ENCODE peak calls at places on chromosome 16, in seven cellular contexts. L is right lobe of liver, T is vagina, M is cardiac muscle cell, H is mammary epithelial cell, P is IMR-90, I is upper lobe of left lung. E is an unnamed sample.

GRCh38 chr16:52812945-52813556 is 239.6 kb downstream of the CHD9NB start:
- DNase-seq in L (no peak), T (no peak), M (peak; percentile 70), H (peak; percentile 83), P (peak; percentile 28), I (no peak), E (no peak)

GRCh38 chr16:16121185-16121727 is 102.0 kb downstream of the ABCC6 start:
- DNase-seq in L (no peak), T (no peak), M (no peak), H (no peak), P (no peak), I (no peak), E (no peak)

GRCh38 chr16:48113471-48113870 is 42.3 kb downstream of the ABCC12 start:
- DNase-seq in L (no peak), T (no peak), M (no peak), H (no peak), P (no peak), I (no peak), E (no peak)

GRCh38 chr16:85316321-85316919 is 204.1 kb upstream of the CIBAR2 start:
- DNase-seq in L (peak; percentile 82), T (no peak), M (peak; percentile 68), H (peak; percentile 32), P (peak; percentile 51), I (peak; percentile 65), E (no peak)

GRCh38 chr16:55955845-55956244 is 80.7 kb upstream of the CES5A start:
- DNase-seq in L (no peak), T (no peak), M (peak; percentile 1), H (no peak), P (no peak), I (no peak), E (no peak)

GRCh38 chr16:9966569-9967157 is 215.6 kb downstream of the GRIN2A start:
- DNase-seq in L (no peak), T (no peak), M (no peak), H (peak; percentile 26), P (no peak), I (no peak), E (no peak)

GRCh38 chr16:27761816-27762215 is 211.9 kb downstream of the KATNIP start:
- DNase-seq in L (no peak), T (no peak), M (no peak), H (no peak), P (no peak), I (no peak), E (no peak)

GRCh38 chr16:85443531-85443930 is 169.6 kb upstream of the GSE1 start:
- DNase-seq in L (no peak), T (no peak), M (no peak), H (no peak), P (no peak), I (no peak), E (no peak)

GRCh38 chr16:49472598-49472997 is 99.0 kb downstream of the C16orf78 start:
- DNase-seq in L (no peak), T (no peak), M (no peak), H (no peak), P (no peak), I (peak; percentile 11), E (no peak)

GRCh38 chr16:68275611-68276191 is 11.4 kb downstream of the SLC7A6 start:
- DNase-seq in L (no peak), T (no peak), M (no peak), H (peak; percentile 87), P (no peak), I (no peak), E (peak; percentile 85)

GRCh38 chr16:72664122-72664479 is 383.8 kb downstream of the ZFHX3 start:
- DNase-seq in L (no peak), T (no peak), M (peak; percentile 13), H (no peak), P (peak; percentile 7), I (no peak), E (no peak)

GRCh38 chr16:53069772-53070171 is 15.0 kb downstream of the CHD9 start:
- DNase-seq in L (no peak), T (no peak), M (no peak), H (no peak), P (no peak), I (no peak), E (no peak)

GRCh38 chr16:31143036-31143888 is 6.6 kb downstream of the PRSS36 start:
- DNase-seq in L (no peak), T (no peak), M (no peak), H (no peak), P (no peak), I (peak; percentile 21), E (no peak)

GRCh38 chr16:74888227-74888862 is 96.6 kb downstream of the WDR59 start:
- DNase-seq in L (no peak), T (no peak), M (no peak), H (no peak), P (no peak), I (no peak), E (peak; percentile 29)

GRCh38 chr16:80427800-80428199 is 113.0 kb upstream of the DYNLRB2 start:
- DNase-seq in L (no peak), T (no peak), M (no peak), H (no peak), P (no peak), I (no peak), E (no peak)

GRCh38 chr16:74991593-74992403 is 6.9 kb upstream of the WDR59 start:
- DNase-seq in L (peak; percentile 62), T (no peak), M (peak; percentile 27), H (no peak), P (no peak), I (no peak), E (no peak)

GRCh38 chr16:69329369-69330285 is 761 bp downstream of the PDF start:
- DNase-seq in L (peak; percentile 75), T (no peak), M (no peak), H (peak; percentile 48), P (no peak), I (no peak), E (peak; percentile 62)

GRCh38 chr16:85369741-85370528 is 243.2 kb upstream of the GSE1 start:
- DNase-seq in L (no peak), T (no peak), M (no peak), H (no peak), P (no peak), I (peak; percentile 73), E (no peak)

GRCh38 chr16:82938108-82938507 is 311.3 kb downstream of the CDH13 start:
- DNase-seq in L (no peak), T (no peak), M (no peak), H (no peak), P (no peak), I (no peak), E (no peak)

DNA sequence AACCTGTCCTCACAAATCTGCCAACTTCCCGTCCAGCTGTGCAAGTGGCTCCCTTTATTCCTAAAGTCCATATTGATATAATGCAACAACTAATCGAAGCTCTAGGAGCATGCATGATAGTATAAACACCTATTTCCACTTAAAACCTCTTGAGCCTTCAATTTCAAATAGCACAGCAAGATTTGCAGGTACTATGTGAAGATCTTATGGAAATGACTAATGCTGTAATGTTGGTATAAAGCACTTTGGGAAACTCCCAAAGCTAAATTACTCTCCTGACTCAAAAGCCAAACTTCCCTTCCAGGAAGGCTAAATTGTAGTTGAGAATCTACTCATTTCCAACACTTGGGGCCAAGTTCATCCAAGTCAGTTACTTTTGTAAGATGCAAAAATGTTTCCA is 287.6 kb upstream of the CDH11 start:
- DNase-seq in L (no peak), T (no peak), M (no peak), H (peak; percentile 64), P (peak; percentile 59), I (no peak), E (no peak)
- H3K4me3 ChIP-seq in L (no peak overlapping the region), T (no peak overlapping the region), M (no peak overlapping the region), H (no peak overlapping the region), P (no peak overlapping the region), I (no peak overlapping the region), E (no peak overlapping the region)

DNA sequence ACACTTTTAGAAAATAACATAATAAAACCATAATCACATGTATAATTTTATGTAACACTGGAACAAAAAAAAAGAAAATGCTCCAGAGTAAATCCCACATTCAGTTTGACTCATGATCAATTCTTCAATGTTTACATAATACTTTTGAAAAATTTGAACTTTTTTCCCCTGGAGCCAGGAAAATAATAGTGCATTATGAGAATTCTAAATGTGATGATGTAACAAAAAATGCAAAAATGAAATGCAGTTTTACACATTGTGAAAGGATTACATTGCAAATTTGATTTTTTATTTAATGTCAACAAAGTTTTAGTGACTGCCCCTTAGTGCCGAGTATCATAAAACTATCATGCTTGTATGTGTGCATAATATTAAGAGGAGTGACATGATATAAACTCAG is 238.3 kb downstream of the CDH8 start:
- DNase-seq in L (no peak), T (no peak), M (no peak), H (no peak), P (no peak), I (no peak), E (no peak)
- H3K4me1 ChIP-seq in L (no peaks in the 10 kb centered on the region), T (no peaks in the 10 kb centered on the region), M (no peaks in the 10 kb centered on the region), H (no peaks in the 10 kb centered on the region), P (no peaks in the 10 kb centered on the region), I (no peaks in the 10 kb centered on the region), E (no peaks in the 10 kb centered on the region)

GRCh38 chr16:87045462-87046216 is 271.6 kb downstream of the C16orf95 start:
- DNase-seq in L (no peak), T (no peak), M (no peak), H (no peak), P (no peak), I (no peak), E (no peak)

GRCh38 chr16:87050142-87050541 is 267.1 kb downstream of the C16orf95 start:
- DNase-seq in L (no peak), T (no peak), M (no peak), H (no peak), P (no peak), I (no peak), E (no peak)

GRCh38 chr16:87046235-87046634 is 271.0 kb downstream of the C16orf95 start:
- DNase-seq in L (no peak), T (no peak), M (no peak), H (no peak), P (no peak), I (no peak), E (no peak)

GRCh38 chr16:87047221-87048037 is 269.8 kb downstream of the C16orf95 start:
- DNase-seq in L (no peak), T (no peak), M (no peak), H (no peak), P (peak; percentile 45), I (no peak), E (no peak)

DNA sequence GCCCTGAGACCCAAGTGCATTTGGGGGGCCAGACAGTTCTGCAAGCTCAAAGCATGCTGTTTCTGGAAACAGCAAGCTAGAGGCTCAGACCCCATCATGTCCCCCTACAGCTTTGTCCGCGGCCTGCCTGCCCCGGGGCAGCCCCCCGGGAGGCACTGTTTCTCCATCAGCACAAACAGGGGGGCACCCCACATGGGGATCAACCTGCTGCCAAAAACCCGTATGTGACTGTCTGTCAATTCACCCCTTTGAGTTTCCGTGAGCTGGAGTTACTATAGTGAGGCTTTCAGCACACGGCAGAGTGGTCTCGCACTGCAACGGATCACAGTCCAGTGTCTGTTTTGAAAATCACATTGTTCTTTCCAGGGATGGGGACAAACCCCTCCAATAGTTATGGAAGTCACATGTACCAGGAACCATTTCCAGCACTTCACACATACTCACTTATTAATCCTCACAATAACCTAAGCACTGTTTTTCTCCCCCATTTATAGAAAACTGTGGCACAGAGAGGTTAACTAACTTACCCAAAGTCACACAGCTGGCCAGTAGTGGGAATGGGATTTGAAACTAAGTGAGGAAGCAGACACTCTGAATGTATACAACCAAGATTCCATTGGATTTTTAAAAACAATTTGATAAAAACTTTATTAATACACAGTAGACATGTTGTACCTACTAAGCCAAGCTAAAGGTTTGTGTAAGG is 269.0 kb downstream of the C16orf95 start:
- DNase-seq in L (no peak), T (no peak), M (no peak), H (no peak), P (no peak), I (no peak), E (no peak)
- H3K36me3 ChIP-seq in L (no peaks in the 10 kb centered on the region), T (no peaks in the 10 kb centered on the region), M (no peaks in the 10 kb centered on the region), H (no peaks in the 10 kb centered on the region), P (no peaks in the 10 kb centered on the region), I (no peaks in the 10 kb centered on the region), E (no peaks in the 10 kb centered on the region)

GRCh38 chr16:89320717-89321501 is 103.4 kb downstream of the ZNF778 start:
- DNase-seq in L (peak; percentile 54), T (no peak), M (peak; percentile 61), H (no peak), P (peak; percentile 61), I (peak; percentile 53), E (no peak)
- H3K4me3 ChIP-seq in L (no peak overlapping the region), T (peak overlapping the region; percentile 4), M (no peak overlapping the region), H (no peak overlapping the region), P (no peak overlapping the region), I (peak overlapping the region; percentile 9), E (no peak overlapping the region)